ENCODE peak calls at places on chromosome 22, in nine cellular contexts. Q, I, E, S, G, O, L, R and K are unnamed samples. For H3K4me1, the result is how much of the 10 kb centered on the place peaks cover.

GRCh38 chr22:32542332-32543019 is 67.9 kb downstream of the FBXO7 start:
- DNase-seq in Q (peak), O (peak), G (peak), R (no peak), S (no peak), E (no peak), L (peak), I (no peak), K (no peak)

GRCh38 chr22:25629613-25630012 is 65.1 kb downstream of the GRK3 start:
- DNase-seq in E (no peak), G (no peak), O (no peak), I (no peak), R (no peak), Q (no peak), L (no peak), S (no peak), K (no peak)

GRCh38 chr22:39938509-39938908 is 21.7 kb upstream of the TMA7B start:
- DNase-seq in S (no peak), G (no peak), Q (no peak), I (no peak), R (no peak), L (no peak), O (no peak), E (no peak), K (no peak)

GRCh38 chr22:37095113-37095512 is 14.4 kb downstream of the TMPRSS6 start:
- DNase-seq in O (no peak), G (no peak), S (no peak), R (no peak), L (no peak), Q (no peak), I (no peak), E (no peak), K (no peak)

GRCh38 chr22:28151241-28151640 is 232.2 kb upstream of the PITPNB start:
- DNase-seq in L (no peak), G (no peak), R (no peak), S (no peak), Q (no peak), E (no peak), I (no peak), O (no peak), K (no peak)

GRCh38 chr22:28934026-28934425 is 50.7 kb downstream of the ZNRF3 start:
- DNase-seq in E (no peak), L (no peak), R (no peak), Q (no peak), S (no peak), G (no peak), I (no peak), O (no peak), K (no peak)

GRCh38 chr22:30000566-30000965 is 79.7 kb upstream of the HORMAD2 start:
- DNase-seq in S (no peak), O (no peak), G (no peak), L (no peak), I (no peak), R (no peak), Q (no peak), E (no peak), K (no peak)

GRCh38 chr22:39236321-39237275 is 8.2 kb downstream of the PDGFB start:
- DNase-seq in I (no peak), Q (peak), O (no peak), G (peak), E (no peak), L (peak), S (peak), R (no peak), K (peak)

GRCh38 chr22:33757041-33757440 is 163.2 kb downstream of the LARGE1 start:
- DNase-seq in S (no peak), E (no peak), R (no peak), L (no peak), O (no peak), I (no peak), G (no peak), Q (no peak), K (no peak)

GRCh38 chr22:38570841-38571364 is 920 bp upstream of the DMC1 start:
- DNase-seq in I (no peak), E (no peak), S (peak), L (peak), R (peak), Q (peak), O (peak), G (peak), K (no peak)

GRCh38 chr22:32693102-32693501 is 108.4 kb upstream of the TIMP3 start:
- DNase-seq in S (no peak), O (no peak), G (no peak), Q (no peak), I (no peak), R (no peak), E (no peak), L (no peak), K (no peak)

GRCh38 chr22:19174106-19175025 is 4.2 kb downstream of the SLC25A1 start:
- DNase-seq in I (no peak), G (no peak), L (no peak), O (peak), S (no peak), R (no peak), E (no peak), Q (no peak), K (no peak)

GRCh38 chr22:41539146-41540005 is 4.9 kb downstream of the POLR3H start:
- DNase-seq in S (no peak), R (no peak), O (no peak), Q (no peak), I (no peak), G (no peak), E (no peak), L (no peak), K (no peak)

GRCh38 chr22:34427436-34427835 is 507.2 kb upstream of the LARGE1 start:
- DNase-seq in G (no peak), S (no peak), R (no peak), I (no peak), E (no peak), L (no peak), Q (no peak), O (no peak), K (no peak)

GRCh38 chr22:40407021-40407761 is 36.8 kb downstream of the SGSM3 start:
- DNase-seq in G (no peak), L (no peak), E (no peak), Q (no peak), O (peak), S (no peak), I (no peak), R (no peak), K (no peak)

GRCh38 chr22:17772249-17772962 is 1.9 kb downstream of the BID start:
- DNase-seq in L (peak), Q (no peak), R (no peak), E (peak), S (no peak), G (no peak), O (no peak), I (no peak), K (no peak)

GRCh38 chr22:17087176-17088131 is 2.7 kb downstream of the IL17RA start:
- DNase-seq in E (no peak), Q (no peak), G (no peak), R (peak), O (peak), L (no peak), I (no peak), S (peak), K (no peak)

GRCh38 chr22:20188567-20188877 is 37.7 kb upstream of the CCDC188 start:
- DNase-seq in E (no peak), O (no peak), L (no peak), G (no peak), S (no peak), I (no peak), Q (no peak), R (no peak), K (no peak)

GRCh38 chr22:27242111-27242436 is 559.5 kb downstream of the MN1 start:
- DNase-seq in I (no peak), L (no peak), E (no peak), R (no peak), S (no peak), Q (no peak), O (peak), G (peak), K (no peak)

GRCh38 chr22:32765117-32765618 is 36.3 kb upstream of the TIMP3 start:
- DNase-seq in Q (no peak), I (no peak), G (no peak), S (no peak), O (no peak), E (no peak), R (no peak), L (no peak), K (no peak)

GRCh38 chr22:31272522-31273446 is 19.5 kb downstream of the PIK3IP1 start:
- DNase-seq in E (no peak), O (peak), L (no peak), S (no peak), G (no peak), R (peak), Q (no peak), I (no peak), K (peak)

GRCh38 chr22:19871845-19872778 is 17.4 kb upstream of the GNB1L start:
- DNase-seq in I (peak), S (no peak), E (peak), Q (no peak), G (no peak), O (peak), L (peak), R (no peak), K (no peak)

GRCh38 chr22:37267661-37268413 is 14.5 kb upstream of the CYTH4 start:
- DNase-seq in G (no peak), O (peak), L (no peak), Q (no peak), E (no peak), R (no peak), S (no peak), I (no peak), K (no peak)

GRCh38 chr22:38696606-38697005 is 4.1 kb downstream of the JOSD1 start:
- DNase-seq in Q (no peak), E (no peak), R (peak), I (no peak), L (no peak), O (no peak), S (no peak), G (no peak), K (no peak)

GRCh38 chr22:37633082-37633692 is 6.3 kb upstream of the SH3BP1 start:
- DNase-seq in O (no peak), R (no peak), I (no peak), G (no peak), E (peak), Q (no peak), S (peak), L (no peak), K (no peak)

GRCh38 chr22:26718905-26719304 is 61.5 kb downstream of the MIAT start:
- DNase-seq in O (no peak), L (no peak), R (peak), I (no peak), G (no peak), Q (no peak), E (no peak), S (no peak), K (no peak)

GRCh38 chr22:32721328-32722180 is 80.0 kb upstream of the TIMP3 start:
- DNase-seq in L (no peak), R (no peak), E (no peak), S (no peak), I (no peak), Q (no peak), O (no peak), G (no peak), K (no peak)

GRCh38 chr22:43535336-43535735 is 123.5 kb downstream of the MPPED1 start:
- DNase-seq in S (no peak), I (no peak), G (no peak), R (no peak), O (peak), E (no peak), L (no peak), Q (no peak), K (no peak)

GRCh38 chr22:30890689-30891442 is 77.7 kb downstream of the MORC2 start:
- DNase-seq in R (no peak), I (no peak), O (peak), Q (peak), L (peak), S (no peak), E (no peak), G (no peak), K (no peak)

GRCh38 chr22:44181033-44181911 is 547 bp downstream of the PARVG start:
- DNase-seq in O (peak), Q (peak), I (no peak), G (peak), E (no peak), S (peak), L (no peak), R (peak), K (no peak)

GRCh38 chr22:37887610-37888378 is 18.3 kb upstream of the MICALL1 start:
- DNase-seq in G (no peak), L (no peak), Q (no peak), E (peak), S (no peak), R (peak), I (no peak), O (no peak), K (peak)

GRCh38 chr22:39349506-39349966 is 255 bp upstream of the SYNGR1 start:
- DNase-seq in S (no peak), E (peak), I (no peak), O (peak), R (peak), Q (peak), G (peak), L (no peak), K (no peak)

GRCh38 chr22:24772493-24773220 is 1.9 kb downstream of the PIWIL3 start:
- DNase-seq in G (no peak), R (peak), O (no peak), I (no peak), E (no peak), Q (no peak), L (no peak), S (no peak), K (no peak)

GRCh38 chr22:19798320-19798665 is 37.7 kb downstream of the TBX1 start:
- DNase-seq in G (peak), E (no peak), Q (no peak), L (no peak), S (no peak), I (no peak), R (no peak), O (no peak), K (no peak)

GRCh38 chr22:33593818-33594217 is 326.5 kb downstream of the LARGE1 start:
- DNase-seq in R (no peak), E (no peak), O (no peak), G (no peak), I (no peak), S (no peak), L (no peak), Q (no peak), K (no peak)

GRCh38 chr22:37043828-37044538 is 7.6 kb upstream of the KCTD17 start:
- DNase-seq in E (no peak), S (no peak), Q (peak), L (peak), R (no peak), G (peak), I (no peak), O (no peak), K (peak)

GRCh38 chr22:21938071-21938822 is 14.4 kb downstream of the PPM1F start:
- DNase-seq in L (peak), Q (peak), E (peak), O (peak), G (peak), S (peak), I (peak), R (peak), K (peak)
- H3K4me1 ChIP-seq in L (half or more), Q (half or more), E (under half), O (under half), G (half or more), S (under half), I (half or more), R (under half), K (under half)

GRCh38 chr22:35721954-35722353 is 4.3 kb downstream of the APOL5 start:
- DNase-seq in O (no peak), L (no peak), S (no peak), R (no peak), I (no peak), E (no peak), G (no peak), Q (no peak), K (no peak)
- H3K4me3 ChIP-seq in O (no peak), L (no peak), S (no peak), R (no peak), I (no peak), E (no peak), G (no peak), Q (no peak), K (no peak)

DNA sequence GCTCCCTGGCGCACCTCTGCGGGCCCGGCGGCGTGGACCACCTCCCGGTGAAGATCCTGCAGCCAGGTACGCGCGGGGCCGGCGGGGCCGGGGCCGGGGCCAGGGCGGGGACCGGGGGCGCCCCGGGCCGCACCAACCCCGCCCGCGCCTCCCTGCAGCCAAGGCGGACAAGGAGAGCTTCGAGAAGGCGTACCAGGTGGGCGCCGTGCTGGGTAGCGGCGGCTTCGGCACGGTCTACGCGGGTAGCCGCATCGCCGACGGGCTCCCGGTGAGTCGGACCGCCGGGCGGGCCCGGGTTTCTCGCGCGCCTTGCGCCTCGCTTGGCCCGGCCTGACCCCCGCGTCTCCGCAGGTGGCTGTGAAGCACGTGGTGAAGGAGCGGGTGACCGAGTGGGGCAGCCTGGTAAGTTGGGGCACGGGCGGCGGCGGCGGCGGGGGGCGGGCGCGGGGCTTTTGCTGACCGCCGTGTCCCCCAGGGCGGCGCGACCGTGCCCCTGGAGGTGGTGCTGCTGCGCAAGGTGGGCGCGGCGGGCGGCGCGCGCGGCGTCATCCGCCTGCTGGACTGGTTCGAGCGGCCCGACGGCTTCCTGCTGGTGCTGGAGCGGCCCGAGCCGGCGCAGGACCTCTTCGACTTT is 512 bp downstream of the PIM3 start:
- DNase-seq in E (peak), R (no peak), S (no peak), G (peak), I (no peak), O (peak), Q (peak), L (peak), K (peak)
- H3K4me1 ChIP-seq in E (under half), R (under half), S (under half), G (half or more), I (under half), O (under half), Q (half or more), L (under half), K (under half)

DNA sequence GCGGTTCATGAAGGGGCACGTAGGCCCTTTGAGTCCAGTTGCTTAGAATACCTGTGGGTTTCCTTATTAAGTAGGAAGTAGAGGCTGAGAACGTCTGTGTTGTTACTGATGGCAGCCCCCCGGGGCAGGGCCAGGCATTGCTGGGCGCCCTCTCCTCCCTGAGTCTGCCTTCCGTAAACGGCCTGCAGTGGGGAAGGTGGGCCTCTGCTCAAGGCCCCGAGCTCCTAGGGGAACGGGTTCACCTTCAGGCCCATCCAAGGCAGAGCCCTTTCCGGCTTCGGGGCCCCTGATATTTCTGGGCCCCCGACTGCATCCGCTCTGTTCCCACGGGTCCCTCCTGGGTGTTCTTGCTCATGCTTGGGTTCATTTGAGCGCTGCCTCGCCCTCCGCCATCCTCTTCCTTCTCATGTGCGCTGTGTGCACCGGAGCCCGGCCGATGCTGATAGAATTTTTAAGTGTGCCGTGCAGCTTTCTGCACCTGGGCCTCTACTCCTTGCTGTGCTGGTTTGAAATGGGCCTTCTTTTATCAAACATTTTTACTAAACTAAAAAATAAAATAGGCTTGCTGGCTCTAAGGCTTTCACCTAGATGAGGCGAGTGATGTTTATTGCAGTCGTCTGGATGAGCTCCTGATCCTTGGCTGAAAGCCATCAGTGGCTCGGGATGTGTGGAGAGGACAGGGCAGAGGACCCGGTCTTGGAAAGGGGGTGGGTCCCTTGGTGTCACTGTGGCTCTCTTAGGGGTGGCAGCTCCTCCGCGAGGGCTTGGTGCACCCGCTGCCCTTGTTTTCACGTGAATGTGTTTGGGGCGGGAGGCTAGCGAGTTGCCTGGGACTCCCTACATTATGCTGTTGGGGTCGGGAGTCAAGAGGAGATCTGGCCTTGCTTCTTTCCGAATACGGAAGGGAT is 12.3 kb downstream of the TBC1D22A start:
- DNase-seq in O (peak), S (no peak), R (no peak), Q (no peak), G (no peak), E (no peak), I (no peak), L (no peak), K (no peak)
- H3K4me3 ChIP-seq in O (no peak), S (no peak), R (no peak), Q (peak), G (no peak), E (no peak), I (no peak), L (no peak), K (no peak)

GRCh38 chr22:23270798-23271596 is 90.7 kb downstream of the BCR start:
- DNase-seq in L (no peak), R (no peak), E (no peak), I (no peak), Q (no peak), S (no peak), O (no peak), G (no peak), K (no peak)
- H3K4me1 ChIP-seq in L (under half), R (under half), E (under half), I (under half), Q (under half), S (under half), O (under half), G (under half), K (under half)

DNA sequence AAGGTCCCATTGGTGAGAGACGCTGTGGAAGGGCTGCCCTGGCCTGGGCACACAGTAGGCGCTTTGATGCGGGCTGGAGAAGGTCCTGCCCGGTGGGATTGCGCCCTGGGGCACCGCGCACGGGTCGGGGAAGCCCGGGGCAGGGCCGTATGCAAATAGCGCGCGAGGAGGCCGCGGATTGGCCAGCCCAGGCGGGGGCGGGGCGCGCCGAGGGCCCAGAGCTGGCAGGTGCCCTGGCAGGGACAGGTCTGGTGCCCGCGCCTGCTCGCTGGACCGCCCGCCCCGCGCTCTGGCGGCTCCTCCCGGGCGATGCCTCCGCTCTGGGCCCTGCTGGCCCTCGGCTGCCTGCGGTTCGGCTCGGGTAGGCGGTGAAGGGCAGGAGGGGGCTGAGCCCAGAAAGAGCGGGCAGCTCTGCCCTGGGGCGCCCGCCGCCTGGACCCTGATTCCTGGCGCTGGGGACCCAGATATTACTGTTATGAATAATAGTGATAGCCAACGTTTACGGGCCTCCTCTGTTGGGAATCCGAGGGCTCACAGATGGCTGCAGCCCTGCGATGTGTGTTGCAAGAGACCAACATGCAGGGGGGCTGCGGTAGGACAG is at the start of gene UPK3A:
- DNase-seq in R (no peak), L (peak), S (peak), O (peak), I (no peak), E (no peak), Q (peak), G (peak), K (peak)
- H3K4me3 ChIP-seq in R (no peak), L (peak), S (peak), O (no peak), I (peak), E (peak), Q (peak), G (peak), K (no peak)

GRCh38 chr22:49783926-49784629 is 43.6 kb downstream of the BRD1 start:
- DNase-seq in Q (peak), I (no peak), S (no peak), E (no peak), R (no peak), O (peak), G (no peak), L (no peak), K (no peak)
- H3K4me1 ChIP-seq in Q (half or more), I (under half), S (under half), E (under half), R (under half), O (under half), G (under half), L (under half), K (under half)